ENCODE peak calls at places on chromosomes 6 and 20, in seven cellular contexts. F, E, G, B, H, L and U are unnamed samples.

GRCh38 chr6:5302220-5302946 is 41.1 kb downstream of the FARS2 start:
- DNase-seq in F (no peak), E (no peak), G (no peak), B (no peak), H (no peak), L (no peak), U (peak; percentile 95)

GRCh38 chr6:13194852-13195251 is 133.5 kb downstream of the TBC1D7 start:
- DNase-seq in F (peak; percentile 27), E (peak; percentile 30), G (peak; percentile 66), B (peak; percentile 38), H (no peak), L (peak; percentile 6), U (peak; percentile 72)

GRCh38 chr6:41170547-41171160 is 7.7 kb upstream of the TREM2 start:
- DNase-seq in F (no peak), E (no peak), G (no peak), B (no peak), H (no peak), L (no peak), U (no peak)

GRCh38 chr6:90490030-90490429 is 96.8 kb downstream of the MAP3K7 start:
- DNase-seq in F (no peak), E (no peak), G (no peak), B (no peak), H (no peak), L (no peak), U (no peak)

GRCh38 chr6:26473429-26473757 is 15.6 kb downstream of the BTN2A1 start:
- DNase-seq in F (no peak), E (no peak), G (no peak), B (no peak), H (no peak), L (no peak), U (no peak)

GRCh38 chr6:35731414-35731735 is 5.5 kb upstream of the ARMC12 start:
- DNase-seq in F (peak; percentile 91), E (peak; percentile 86), G (peak; percentile 97), B (peak; percentile 65), H (peak; percentile 97), L (peak; percentile 89), U (peak; percentile 94)

GRCh38 chr6:119148102-119148824 is 69.8 kb upstream of the FAM184A start:
- DNase-seq in F (peak; percentile 70), E (peak; percentile 53), G (no peak), B (peak; percentile 81), H (no peak), L (peak; percentile 9), U (peak; percentile 60)

GRCh38 chr6:49570474-49571079 is 20.1 kb downstream of the C6orf141 start:
- DNase-seq in F (no peak), E (no peak), G (no peak), B (peak; percentile 18), H (no peak), L (no peak), U (no peak)

GRCh38 chr6:56259682-56260081 is 12.3 kb upstream of the COL21A1 start:
- DNase-seq in F (no peak), E (no peak), G (no peak), B (peak; percentile 39), H (no peak), L (no peak), U (no peak)

GRCh38 chr20:3808141-3808479 is 12.0 kb downstream of the CDC25B start:
- DNase-seq in F (peak; percentile 89), E (peak; percentile 89), G (peak; percentile 93), B (peak; percentile 89), H (peak; percentile 80), L (no peak), U (no peak)

GRCh38 chr6:43708857-43709653 is 21.5 kb upstream of the MRPS18A start:
- DNase-seq in F (no peak), E (no peak), G (no peak), B (peak; percentile 85), H (no peak), L (no peak), U (peak; percentile 29)

GRCh38 chr6:78538002-78538401 is 329.3 kb upstream of the IRAK1BP1 start:
- DNase-seq in F (no peak), E (no peak), G (no peak), B (peak; percentile 26), H (no peak), L (no peak), U (no peak)

GRCh38 chr20:16952965-16953364 is 204.8 kb downstream of the OTOR start:
- DNase-seq in F (no peak), E (no peak), G (no peak), B (no peak), H (no peak), L (no peak), U (no peak)

GRCh38 chr20:16953858-16954257 is 205.7 kb downstream of the OTOR start:
- DNase-seq in F (no peak), E (no peak), G (no peak), B (no peak), H (no peak), L (no peak), U (no peak)

GRCh38 chr20:16951876-16952275 is 203.7 kb downstream of the OTOR start:
- DNase-seq in F (no peak), E (no peak), G (no peak), B (no peak), H (no peak), L (no peak), U (no peak)

GRCh38 chr20:16955971-16956370 is 207.8 kb downstream of the OTOR start:
- DNase-seq in F (no peak), E (no peak), G (no peak), B (no peak), H (no peak), L (no peak), U (no peak)
- H3K4me3 ChIP-seq in F (no peak overlapping the region), E (no peak overlapping the region), G (no peak overlapping the region), B (no peak overlapping the region), H (no peak overlapping the region), L (no peak overlapping the region), U (no peak overlapping the region)

DNA sequence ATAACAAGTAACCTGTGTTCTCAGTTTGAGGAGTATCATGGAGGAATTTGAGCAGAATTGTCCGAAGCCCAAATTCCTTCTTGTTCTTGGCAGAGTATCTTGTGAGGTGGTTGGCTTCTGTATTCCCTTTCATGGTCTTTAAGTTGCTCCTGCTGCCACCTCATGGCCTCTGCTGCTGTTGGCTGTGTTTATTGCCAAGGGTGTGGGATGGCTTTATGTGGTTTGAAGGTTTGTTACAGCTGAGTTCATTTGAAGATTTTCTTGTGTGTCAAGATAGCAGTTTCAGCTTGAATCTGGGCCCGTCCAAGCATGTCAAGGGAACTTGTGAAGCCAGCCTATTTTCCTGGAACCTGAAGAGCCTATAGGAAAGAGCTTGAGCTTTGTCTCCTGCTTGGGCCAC is 20.2 kb upstream of the TTK start:
- DNase-seq in F (no peak), E (no peak), G (no peak), B (peak; percentile 61), H (no peak), L (peak; percentile 83), U (peak; percentile 35)
- TF ChIP-seq CTCF in F (no peak), E (no peak), G (no peak), B (no peak), H (no peak), L (peak; percentile 93), U (no peak)

DNA sequence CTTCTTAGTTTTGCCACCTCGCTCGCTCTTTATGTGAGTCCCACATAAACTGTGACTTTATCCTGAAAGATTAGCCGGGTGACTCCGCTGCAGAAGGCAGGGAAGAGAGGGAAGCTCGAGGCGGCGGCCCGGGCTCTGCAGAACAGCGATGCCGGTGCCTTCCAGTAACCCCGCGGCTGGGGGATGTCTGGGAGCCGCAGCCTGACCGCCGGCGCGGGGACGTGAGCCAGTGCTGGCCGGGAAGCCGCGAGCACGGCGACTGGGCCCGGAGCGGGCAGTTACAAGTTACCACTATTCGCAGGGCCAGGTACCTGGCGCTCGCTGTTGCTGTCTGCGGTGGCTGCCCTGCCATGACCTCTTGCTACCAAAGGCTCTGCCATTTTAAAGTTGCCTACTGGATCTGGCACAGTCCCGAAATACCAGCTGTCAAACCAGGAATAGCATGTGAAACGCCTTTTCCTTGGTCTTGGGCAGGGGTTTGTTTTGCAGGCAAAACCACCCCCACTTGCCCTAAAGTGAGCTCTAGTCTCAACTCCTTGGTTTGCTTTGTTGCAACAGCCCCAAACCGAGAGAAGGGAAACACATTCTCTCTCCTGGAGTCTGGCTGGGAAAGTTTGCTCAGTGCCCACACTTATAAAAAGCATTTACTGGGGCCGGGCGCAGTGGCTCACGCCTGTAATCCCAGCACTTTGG is 124.0 kb upstream of the SLC2A12 start:
- DNase-seq in F (peak; percentile 68), E (peak; percentile 74), G (peak; percentile 80), B (peak; percentile 58), H (no peak), L (no peak), U (no peak)
- H3K4me3 ChIP-seq in F (no peak overlapping the region), E (peak overlapping the region; percentile 87), G (peak overlapping the region; percentile 93), B (peak overlapping the region; percentile 95), H (peak overlapping the region; percentile 96), L (no peak overlapping the region), U (peak overlapping the region; percentile 84)

GRCh38 chr20:57498425-57499400 is 26.2 kb downstream of the CTCFL start:
- DNase-seq in F (no peak), E (no peak), G (no peak), B (no peak), H (no peak), L (peak; percentile 45), U (peak; percentile 70)
- TF ChIP-seq CTCF in F (no peak), E (no peak), G (peak; percentile 45), B (no peak), H (no peak), L (peak; percentile 62), U (peak; percentile 65)

GRCh38 chr20:47263502-47264084 is 92.9 kb downstream of the ZMYND8 start:
- DNase-seq in F (no peak), E (no peak), G (no peak), B (peak; percentile 10), H (no peak), L (no peak), U (peak; percentile 56)

GRCh38 chr20:47262008-47262364 is 94.5 kb downstream of the ZMYND8 start:
- DNase-seq in F (no peak), E (no peak), G (no peak), B (no peak), H (no peak), L (no peak), U (peak; percentile 60)

GRCh38 chr20:47265214-47265613 is 91.3 kb downstream of the ZMYND8 start:
- DNase-seq in F (no peak), E (no peak), G (no peak), B (no peak), H (no peak), L (no peak), U (no peak)

GRCh38 chr20:47262365-47263013 is 94.0 kb downstream of the ZMYND8 start:
- DNase-seq in F (no peak), E (no peak), G (no peak), B (no peak), H (no peak), L (peak; percentile 69), U (peak; percentile 87)

DNA sequence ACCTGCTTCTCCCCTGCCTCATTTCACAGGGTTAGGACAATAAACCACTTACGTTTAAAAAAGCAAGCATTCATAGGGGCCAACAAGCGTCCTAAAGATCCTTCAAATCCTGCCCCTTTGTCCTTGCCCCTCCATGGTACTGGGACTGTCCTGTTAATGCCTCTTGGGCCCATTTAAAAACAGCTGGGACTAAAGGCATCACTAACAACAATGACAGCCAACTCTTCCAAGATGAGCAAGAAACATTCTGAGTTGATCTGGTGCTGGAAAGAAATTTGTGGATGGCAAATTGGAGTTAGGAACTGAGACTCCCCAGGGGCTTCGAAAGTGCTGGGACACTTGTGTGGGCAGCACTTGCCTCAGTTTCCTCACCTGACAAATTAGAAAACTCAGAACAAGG is 93.4 kb downstream of the ZMYND8 start:
- DNase-seq in F (no peak), E (no peak), G (no peak), B (no peak), H (no peak), L (no peak), U (peak; percentile 18)
- H3K4me3 ChIP-seq in F (no peak overlapping the region), E (no peak overlapping the region), G (no peak overlapping the region), B (no peak overlapping the region), H (no peak overlapping the region), L (no peak overlapping the region), U (peak overlapping the region; percentile 49)